ENCODE peak calls at places on chromosomes 7 and 10, in four cellular contexts. One of them, this sample, is unnamed.
A peak's percentile ranks its signal among the peaks of the same experiment; 100 is the strongest.

GRCh38 chr7:151260471-151260870 is 12.0 kb upstream of the SMARCD3 start:
- DNase-seq in H9: no peak
- DNase-seq in mesendoderm: no peak
- DNase-seq in H1: no peak
- DNase-seq in this sample: no peak

GRCh38 chr7:139112316-139112715 is 2.8 kb upstream of the ZC3HAV1 start:
- DNase-seq in mesendoderm: no peak
- DNase-seq in H9: no peak
- DNase-seq in H1: no peak
- DNase-seq in this sample: no peak

GRCh38 chr10:116688241-116688711 is 54.1 kb downstream of the HSPA12A start:
- DNase-seq in mesendoderm: peak; percentile 88
- DNase-seq in H9: no peak
- DNase-seq in H1: no peak
- DNase-seq in this sample: peak; percentile 80

GRCh38 chr7:45246339-45246738 is 88.7 kb downstream of the RAMP3 start:
- DNase-seq in H9: no peak
- DNase-seq in H1: no peak
- DNase-seq in mesendoderm: no peak
- DNase-seq in this sample: no peak

GRCh38 chr7:22653981-22654380 is 73.0 kb upstream of the IL6 start:
- DNase-seq in H1: no peak
- DNase-seq in mesendoderm: no peak
- DNase-seq in H9: no peak
- DNase-seq in this sample: no peak

GRCh38 chr10:73956476-73957338 is 41.2 kb upstream of the VCL start:
- DNase-seq in H9: no peak
- DNase-seq in H1: no peak
- DNase-seq in mesendoderm: no peak
- DNase-seq in this sample: peak; percentile 62

GRCh38 chr10:23522345-23522744 is 83.5 kb downstream of the OTUD1 start:
- DNase-seq in mesendoderm: no peak
- DNase-seq in H9: no peak
- DNase-seq in H1: no peak
- DNase-seq in this sample: no peak

GRCh38 chr7:16817536-16817935 is 12.7 kb upstream of the AGR2 start:
- DNase-seq in H9: no peak
- DNase-seq in mesendoderm: no peak
- DNase-seq in H1: no peak
- DNase-seq in this sample: peak; percentile 74

GRCh38 chr10:74011762-74012161 is 13.8 kb downstream of the VCL start:
- DNase-seq in H1: no peak
- DNase-seq in H9: no peak
- DNase-seq in mesendoderm: no peak
- DNase-seq in this sample: peak; percentile 89

GRCh38 chr10:13219685-13220670 is 14.2 kb downstream of the UCMA start:
- DNase-seq in mesendoderm: peak; percentile 77
- DNase-seq in H1: peak; percentile 46
- DNase-seq in H9: peak; percentile 64
- DNase-seq in this sample: peak; percentile 7

GRCh38 chr10:99921948-99922347 is 87.8 kb downstream of the DNMBP start:
- DNase-seq in H9: no peak
- DNase-seq in H1: no peak
- DNase-seq in mesendoderm: no peak
- DNase-seq in this sample: no peak

GRCh38 chr7:17598846-17599245 is 300.4 kb downstream of the AHR start:
- DNase-seq in mesendoderm: no peak
- DNase-seq in H1: no peak
- DNase-seq in H9: no peak
- DNase-seq in this sample: peak; percentile 23

GRCh38 chr10:116710021-116710420 is 32.3 kb downstream of the HSPA12A start:
- DNase-seq in H1: no peak
- DNase-seq in H9: no peak
- DNase-seq in mesendoderm: no peak
- DNase-seq in this sample: no peak

GRCh38 chr7:27424749-27425148 is 182.1 kb downstream of the EVX1 start:
- DNase-seq in mesendoderm: no peak
- DNase-seq in H1: no peak
- DNase-seq in H9: no peak
- DNase-seq in this sample: no peak

GRCh38 chr10:58512470-58513188 is at the start of gene BICC1:
- DNase-seq in H9: peak; percentile 42
- DNase-seq in mesendoderm: peak; percentile 38
- DNase-seq in H1: no peak
- DNase-seq in this sample: peak; percentile 38

GRCh38 chr7:64959072-64959747 is 31.6 kb downstream of the ZNF117 start:
- DNase-seq in H1: no peak
- DNase-seq in mesendoderm: peak; percentile 29
- DNase-seq in H9: no peak
- DNase-seq in this sample: no peak

GRCh38 chr7:74215921-74216320 is 6.1 kb downstream of the LAT2 start:
- DNase-seq in H1: no peak
- DNase-seq in mesendoderm: no peak
- DNase-seq in H9: no peak
- DNase-seq in this sample: no peak

GRCh38 chr10:86053675-86054074 is 312.9 kb downstream of the GRID1 start:
- DNase-seq in mesendoderm: no peak
- DNase-seq in H1: no peak
- DNase-seq in H9: no peak
- DNase-seq in this sample: no peak

GRCh38 chr10:29925771-29926345 is 133.5 kb downstream of the JCAD start:
- DNase-seq in H1: no peak
- DNase-seq in H9: no peak
- DNase-seq in mesendoderm: no peak
- DNase-seq in this sample: no peak

GRCh38 chr7:45067582-45067981 is 21.2 kb downstream of the NACAD start:
- DNase-seq in H9: no peak
- DNase-seq in H1: no peak
- DNase-seq in mesendoderm: no peak
- DNase-seq in this sample: no peak

GRCh38 chr10:97534746-97535367 is 36.1 kb downstream of the UBTD1 start:
- DNase-seq in H9: peak; percentile 78
- DNase-seq in mesendoderm: peak; percentile 85
- DNase-seq in H1: no peak
- DNase-seq in this sample: no peak

GRCh38 chr7:2926898-2927405 is 82.8 kb upstream of the GNA12 start:
- DNase-seq in H1: no peak
- DNase-seq in mesendoderm: no peak
- DNase-seq in H9: peak; percentile 19
- DNase-seq in this sample: no peak

GRCh38 chr7:24980695-24981543 is 941 bp upstream of the OSBPL3 start:
- DNase-seq in mesendoderm: peak; percentile 64
- DNase-seq in H9: peak; percentile 49
- DNase-seq in H1: no peak
- DNase-seq in this sample: peak; percentile 36

GRCh38 chr7:22942191-22942590 is 71.7 kb downstream of the HYCC1 start:
- DNase-seq in H9: no peak
- DNase-seq in mesendoderm: peak; percentile 73
- DNase-seq in H1: no peak
- DNase-seq in this sample: no peak

GRCh38 chr10:13699216-13699615 is 112.5 kb downstream of the PRPF18 start:
- DNase-seq in H1: no peak
- DNase-seq in H9: no peak
- DNase-seq in mesendoderm: no peak
- DNase-seq in this sample: no peak

GRCh38 chr10:20714979-20715378 is 182.1 kb downstream of the NEBL start:
- DNase-seq in mesendoderm: no peak
- DNase-seq in H9: no peak
- DNase-seq in H1: no peak
- DNase-seq in this sample: no peak

GRCh38 chr7:124813962-124814798 is 48.6 kb upstream of the GPR37 start:
- DNase-seq in H1: no peak
- DNase-seq in mesendoderm: peak; percentile 19
- DNase-seq in H9: no peak
- DNase-seq in this sample: no peak

GRCh38 chr10:7667262-7668141 is 736 bp upstream of the ITIH5 start:
- DNase-seq in H1: no peak
- DNase-seq in mesendoderm: peak; percentile 50
- DNase-seq in H9: peak; percentile 80
- DNase-seq in this sample: no peak

GRCh38 chr7:90955641-90956207 is 308.5 kb upstream of the FZD1 start:
- DNase-seq in mesendoderm: no peak
- DNase-seq in H9: no peak
- DNase-seq in H1: no peak
- DNase-seq in this sample: no peak

GRCh38 chr7:143172354-143172753 is 10.9 kb upstream of the TAS2R39 start:
- DNase-seq in H1: no peak
- DNase-seq in H9: no peak
- DNase-seq in mesendoderm: no peak
- DNase-seq in this sample: no peak

GRCh38 chr7:155860840-155861479 is 48.7 kb upstream of the SHH start:
- DNase-seq in H1: no peak
- DNase-seq in H9: no peak
- DNase-seq in mesendoderm: no peak
- DNase-seq in this sample: peak; percentile 64

GRCh38 chr10:680146-680545 is 9.3 kb downstream of the DIP2C start:
- DNase-seq in H1: no peak
- DNase-seq in mesendoderm: no peak
- DNase-seq in H9: no peak
- DNase-seq in this sample: no peak

GRCh38 chr7:81600608-81601007 is 169.2 kb downstream of the HGF start:
- DNase-seq in H1: no peak
- DNase-seq in H9: no peak
- DNase-seq in mesendoderm: no peak
- DNase-seq in this sample: peak; percentile 94

GRCh38 chr10:13728898-13729535 is 142.3 kb downstream of the PRPF18 start:
- DNase-seq in H1: no peak
- DNase-seq in mesendoderm: peak; percentile 11
- DNase-seq in H9: no peak
- DNase-seq in this sample: no peak

DNA sequence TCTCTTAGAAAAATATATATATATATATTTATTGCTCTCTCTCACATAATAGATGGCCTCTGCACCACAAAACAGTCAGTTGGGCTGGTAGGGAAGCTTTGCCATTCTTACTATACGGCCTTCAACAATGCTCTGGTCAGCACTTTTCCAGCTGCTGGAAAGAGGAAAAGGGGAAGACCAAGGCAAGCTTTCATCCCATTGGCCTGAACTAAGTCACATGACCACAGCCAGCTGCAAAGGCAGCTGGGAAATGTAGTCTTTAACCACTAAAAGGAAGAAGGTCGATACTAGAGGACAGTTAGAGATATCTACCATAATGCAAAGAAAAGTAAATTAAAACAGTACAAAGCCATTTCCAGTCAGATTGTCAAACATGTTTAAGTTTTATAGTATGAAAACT is 58.4 kb upstream of the MACROH2A2 start:
- DNase-seq in H9: peak; percentile 46
- DNase-seq in mesendoderm: peak; percentile 70
- DNase-seq in H1: no peak
- DNase-seq in this sample: peak; percentile 59
- H4K5ac ChIP-seq in H9: no peak overlapping the region
- H4K5ac ChIP-seq in mesendoderm: no peak overlapping the region
- H4K5ac ChIP-seq in H1: no peak overlapping the region
- H4K5ac ChIP-seq in this sample: no peak overlapping the region

GRCh38 chr7:11935905-11936304 is 103.9 kb upstream of the THSD7A start:
- DNase-seq in H1: no peak
- DNase-seq in H9: no peak
- DNase-seq in mesendoderm: no peak
- DNase-seq in this sample: no peak
- H4K5ac ChIP-seq in H1: no peak overlapping the region
- H4K5ac ChIP-seq in H9: no peak overlapping the region
- H4K5ac ChIP-seq in mesendoderm: no peak overlapping the region
- H4K5ac ChIP-seq in this sample: no peak overlapping the region

GRCh38 chr10:127406018-127406550 is 143.0 kb upstream of the NPS start:
- DNase-seq in H1: no peak
- DNase-seq in mesendoderm: no peak
- DNase-seq in H9: no peak
- DNase-seq in this sample: no peak

GRCh38 chr10:127408733-127409132 is 140.4 kb upstream of the NPS start:
- DNase-seq in H1: no peak
- DNase-seq in mesendoderm: no peak
- DNase-seq in H9: no peak
- DNase-seq in this sample: peak; percentile 15

GRCh38 chr10:127407551-127407950 is 141.6 kb upstream of the NPS start:
- DNase-seq in mesendoderm: no peak
- DNase-seq in H1: no peak
- DNase-seq in H9: no peak
- DNase-seq in this sample: no peak

GRCh38 chr10:127410030-127410429 is 139.1 kb upstream of the NPS start:
- DNase-seq in H9: no peak
- DNase-seq in mesendoderm: no peak
- DNase-seq in H1: no peak
- DNase-seq in this sample: no peak

GRCh38 chr10:127408115-127408710 is 140.9 kb upstream of the NPS start:
- DNase-seq in mesendoderm: no peak
- DNase-seq in H1: no peak
- DNase-seq in H9: no peak
- DNase-seq in this sample: no peak
- H4K5ac ChIP-seq in mesendoderm: no peak overlapping the region
- H4K5ac ChIP-seq in H1: no peak overlapping the region
- H4K5ac ChIP-seq in H9: no peak overlapping the region
- H4K5ac ChIP-seq in this sample: no peak overlapping the region

GRCh38 chr10:66748217-66748616 is 177.6 kb upstream of the LRRTM3 start:
- DNase-seq in H9: no peak
- DNase-seq in H1: no peak
- DNase-seq in mesendoderm: no peak
- DNase-seq in this sample: no peak
- H4K5ac ChIP-seq in H9: no peak overlapping the region
- H4K5ac ChIP-seq in H1: no peak overlapping the region
- H4K5ac ChIP-seq in mesendoderm: no peak overlapping the region
- H4K5ac ChIP-seq in this sample: no peak overlapping the region

GRCh38 chr10:110852897-110853296 is 18.8 kb upstream of the PDCD4 start:
- DNase-seq in mesendoderm: no peak
- DNase-seq in H9: no peak
- DNase-seq in H1: no peak
- DNase-seq in this sample: no peak

GRCh38 chr10:110848106-110848505 is 23.6 kb upstream of the PDCD4 start:
- DNase-seq in H9: no peak
- DNase-seq in H1: no peak
- DNase-seq in mesendoderm: no peak
- DNase-seq in this sample: no peak

GRCh38 chr10:110852255-110852896 is 19.4 kb upstream of the PDCD4 start:
- DNase-seq in H9: no peak
- DNase-seq in mesendoderm: peak; percentile 72
- DNase-seq in H1: no peak
- DNase-seq in this sample: peak; percentile 12

GRCh38 chr10:110850099-110850498 is 21.6 kb upstream of the PDCD4 start:
- DNase-seq in H9: no peak
- DNase-seq in H1: no peak
- DNase-seq in mesendoderm: no peak
- DNase-seq in this sample: no peak

DNA sequence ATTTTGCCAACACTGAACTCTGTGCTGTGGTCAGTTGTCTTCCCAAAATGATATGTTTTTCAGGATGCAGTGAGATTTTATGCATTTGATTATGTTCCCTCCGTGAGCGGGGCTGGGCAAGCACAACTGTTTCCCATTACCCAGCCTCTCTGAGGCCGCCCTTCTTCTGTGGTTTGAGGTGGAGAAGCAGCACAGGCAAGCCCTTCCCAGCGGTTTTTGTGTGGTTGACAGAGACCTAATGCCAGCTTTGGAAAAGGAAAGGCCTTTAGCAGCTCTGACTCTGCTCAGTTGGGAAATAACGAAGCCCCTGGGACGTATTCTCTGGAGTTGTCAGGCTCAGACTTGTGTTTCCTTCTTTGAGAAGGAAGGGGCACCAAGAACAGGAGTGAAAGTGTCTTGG is 20.7 kb upstream of the PDCD4 start:
- DNase-seq in mesendoderm: no peak
- DNase-seq in H1: no peak
- DNase-seq in H9: no peak
- DNase-seq in this sample: no peak
- H4K5ac ChIP-seq in mesendoderm: no peak overlapping the region
- H4K5ac ChIP-seq in H1: no peak overlapping the region
- H4K5ac ChIP-seq in H9: no peak overlapping the region
- H4K5ac ChIP-seq in this sample: no peak overlapping the region

This sample was measured in IMR-90.